ENCODE peak calls at places on chromosomes 11 and 22, in five cellular contexts. One of them, this sample, is unnamed.
A peak's percentile ranks its signal among the peaks of the same experiment; 100 is the strongest.

GRCh38 chr11:106717222-106717621 is 301.1 kb downstream of the GUCY1A2 start:
- DNase-seq in Right ventricle myocardium superior: no peak
- DNase-seq in NCI-H1048: no peak
- DNase-seq in GM13977: no peak
- DNase-seq in NCI-H460: no peak
- DNase-seq in this sample: no peak

GRCh38 chr11:67436459-67437081 is 912 bp downstream of the PTPRCAP start:
- DNase-seq in NCI-H460: no peak
- DNase-seq in GM13977: peak; percentile 93
- DNase-seq in NCI-H1048: no peak
- DNase-seq in Right ventricle myocardium superior: no peak
- DNase-seq in this sample: no peak

GRCh38 chr11:45181595-45182550 is 35.4 kb downstream of the PRDM11 start:
- DNase-seq in GM13977: no peak
- DNase-seq in NCI-H1048: no peak
- DNase-seq in Right ventricle myocardium superior: no peak
- DNase-seq in NCI-H460: no peak
- DNase-seq in this sample: no peak

GRCh38 chr11:131195801-131196517 is 174.5 kb upstream of the NTM start:
- DNase-seq in Right ventricle myocardium superior: peak; percentile 64
- DNase-seq in GM13977: no peak
- DNase-seq in NCI-H460: no peak
- DNase-seq in NCI-H1048: no peak
- DNase-seq in this sample: no peak

GRCh38 chr11:13538044-13538443 is 42.2 kb upstream of the PTH start:
- DNase-seq in GM13977: no peak
- DNase-seq in NCI-H1048: no peak
- DNase-seq in NCI-H460: no peak
- DNase-seq in Right ventricle myocardium superior: no peak
- DNase-seq in this sample: no peak

GRCh38 chr22:20742764-20743163 is 31.1 kb upstream of the SERPIND1 start:
- DNase-seq in NCI-H460: no peak
- DNase-seq in GM13977: no peak
- DNase-seq in NCI-H1048: no peak
- DNase-seq in Right ventricle myocardium superior: no peak
- DNase-seq in this sample: no peak

GRCh38 chr11:28834877-28835276 is 726.7 kb downstream of the METTL15 start:
- DNase-seq in NCI-H1048: no peak
- DNase-seq in GM13977: no peak
- DNase-seq in NCI-H460: peak; percentile 85
- DNase-seq in Right ventricle myocardium superior: no peak
- DNase-seq in this sample: no peak

GRCh38 chr22:37672920-37673453 is 2.4 kb upstream of the LGALS1 start:
- DNase-seq in Right ventricle myocardium superior: no peak
- DNase-seq in NCI-H460: no peak
- DNase-seq in GM13977: no peak
- DNase-seq in NCI-H1048: no peak
- DNase-seq in this sample: no peak

GRCh38 chr22:39426380-39427043 is 26.9 kb downstream of the TAB1 start:
- DNase-seq in GM13977: no peak
- DNase-seq in Right ventricle myocardium superior: no peak
- DNase-seq in NCI-H1048: no peak
- DNase-seq in NCI-H460: no peak
- DNase-seq in this sample: no peak

GRCh38 chr11:121249039-121249663 is 43.4 kb upstream of the SC5D start:
- DNase-seq in GM13977: peak; percentile 73
- DNase-seq in Right ventricle myocardium superior: no peak
- DNase-seq in NCI-H1048: peak; percentile 21
- DNase-seq in NCI-H460: peak; percentile 26
- DNase-seq in this sample: peak; percentile 68

GRCh38 chr11:45209904-45210699 is 63.7 kb downstream of the PRDM11 start:
- DNase-seq in Right ventricle myocardium superior: peak; percentile 95
- DNase-seq in NCI-H1048: no peak
- DNase-seq in GM13977: peak; percentile 50
- DNase-seq in NCI-H460: no peak
- DNase-seq in this sample: no peak

GRCh38 chr11:1667906-1668305 is 29.1 kb upstream of the KRTAP5-6 start:
- DNase-seq in GM13977: no peak
- DNase-seq in NCI-H1048: no peak
- DNase-seq in NCI-H460: no peak
- DNase-seq in Right ventricle myocardium superior: no peak
- DNase-seq in this sample: no peak